ENCODE peak calls at places on chromosomes 4 and X, in four cellular contexts. M, D, P and F are unnamed samples.

GRCh38 chr4:153326513-153326912 is 18.0 kb upstream of the MND1 start:
- DNase-seq in M (no peak), D (no peak), P (no peak), F (no peak)

GRCh38 chrX:118039591-118039990 is 77.0 kb downstream of the KLHL13 start:
- DNase-seq in M (no peak), D (no peak), P (no peak), F (no peak)

GRCh38 chr4:59920414-59920813 is 1279.7 kb upstream of the ADGRL3 start:
- DNase-seq in M (no peak), D (no peak), P (peak; percentile 42), F (no peak)

GRCh38 chrX:17613979-17614572 is 123.2 kb upstream of the SCML1 start:
- DNase-seq in M (no peak), D (peak; percentile 92), P (no peak), F (peak; percentile 28)

GRCh38 chr4:40555176-40555900 is 74.3 kb downstream of the RBM47 start:
- DNase-seq in M (no peak), D (no peak), P (no peak), F (no peak)

GRCh38 chr4:41294445-41295062 is 37.8 kb downstream of the UCHL1 start:
- DNase-seq in M (no peak), D (no peak), P (no peak), F (no peak)

GRCh38 chr4:137156054-137156453 is 376.2 kb downstream of the PCDH18 start:
- DNase-seq in M (no peak), D (peak; percentile 6), P (no peak), F (no peak)

GRCh38 chrX:153578200-153578835 is 20.6 kb downstream of the CCNQ start:
- DNase-seq in M (no peak), D (no peak), P (no peak), F (no peak)

GRCh38 chrX:111624169-111624568 is 56.8 kb upstream of the ALG13 start:
- DNase-seq in M (no peak), D (no peak), P (no peak), F (no peak)

GRCh38 chr4:170476351-170476750 is 386.6 kb upstream of the AADAT start:
- DNase-seq in M (no peak), D (no peak), P (no peak), F (no peak)

GRCh38 chr4:83618431-83618830 is 82.5 kb downstream of the GPAT3 start:
- DNase-seq in M (no peak), D (peak; percentile 74), P (no peak), F (peak; percentile 59)

GRCh38 chrX:139207655-139208054 is 322.9 kb upstream of the F9 start:
- DNase-seq in M (no peak), D (no peak), P (no peak), F (no peak)

GRCh38 chr4:54542119-54542438 is 115.7 kb upstream of the KIT start:
- DNase-seq in M (no peak), D (no peak), P (no peak), F (no peak)

GRCh38 chr4:159360549-159360948 is 257.7 kb downstream of the RAPGEF2 start:
- DNase-seq in M (no peak), D (peak; percentile 76), P (no peak), F (peak; percentile 19)